ENCODE peak calls at places on chromosomes 2 and 18, in four cellular contexts. T, B, K and P are unnamed samples.

GRCh38 chr2:41886757-41887156 is 161.1 kb upstream of the PKDCC start:
- DNase-seq in K (no peak), T (no peak), B (no peak), P (no peak)

GRCh38 chr2:182597570-182597969 is 118.5 kb upstream of the DNAJC10 start:
- DNase-seq in K (no peak), B (no peak), T (no peak), P (no peak)

GRCh38 chr2:71700041-71700879 is 246.9 kb downstream of the DYSF start:
- DNase-seq in K (no peak), T (peak; percentile 44), B (peak; percentile 13), P (peak; percentile 38)

GRCh38 chr2:203683932-203684556 is 22.4 kb upstream of the CD28 start:
- DNase-seq in K (no peak), T (no peak), B (no peak), P (no peak)

GRCh38 chr2:148932536-148932935 is 57.5 kb downstream of the KIF5C start:
- DNase-seq in B (no peak), T (no peak), K (no peak), P (no peak)

GRCh38 chr2:62287895-62288589 is 92.1 kb downstream of the B3GNT2 start:
- DNase-seq in K (peak; percentile 89), T (no peak), B (no peak), P (no peak)

GRCh38 chr18:21291106-21291505 is 49.1 kb downstream of the GREB1L start:
- DNase-seq in K (no peak), B (no peak), T (no peak), P (no peak)

GRCh38 chr2:227630322-227630721 is 13.0 kb downstream of the SCYGR4 start:
- DNase-seq in K (no peak), T (no peak), B (no peak), P (no peak)

GRCh38 chr2:215796160-215796559 is 217.2 kb downstream of the MREG start:
- DNase-seq in T (no peak), B (no peak), K (no peak), P (no peak)

GRCh38 chr2:205705511-205706397 is 23.5 kb downstream of the NRP2 start:
- DNase-seq in T (no peak), B (no peak), K (no peak), P (no peak)

GRCh38 chr2:222813177-222813843 is 47.5 kb upstream of the ACSL3 start:
- DNase-seq in B (no peak), T (no peak), K (no peak), P (no peak)

GRCh38 chr2:147473075-147473474 is 371.8 kb upstream of the ACVR2A start:
- DNase-seq in T (no peak), B (no peak), K (no peak), P (no peak)

GRCh38 chr2:241842067-241842415 is 16.7 kb downstream of the PDCD1 start:
- DNase-seq in B (no peak), T (no peak), K (no peak), P (no peak)

GRCh38 chr2:191643425-191643824 is 34.5 kb upstream of the NABP1 start:
- DNase-seq in T (no peak), B (no peak), K (no peak), P (peak; percentile 82)

GRCh38 chr2:20674974-20675679 is 8.2 kb downstream of the GDF7 start:
- DNase-seq in T (peak; percentile 37), B (no peak), K (no peak), P (no peak)

GRCh38 chr2:223084873-223085272 is 32.9 kb downstream of the KCNE4 start:
- DNase-seq in K (no peak), T (no peak), B (no peak), P (no peak)

GRCh38 chr2:54589340-54590215 is 133.5 kb downstream of the SPTBN1 start:
- DNase-seq in B (no peak), T (no peak), K (no peak), P (no peak)

GRCh38 chr2:29108225-29108624 is 7.0 kb upstream of the CLIP4 start:
- DNase-seq in B (no peak), T (no peak), K (no peak), P (no peak)

GRCh38 chr2:111712940-111713339 is 171.1 kb downstream of the ANAPC1 start:
- DNase-seq in T (no peak), B (no peak), K (no peak), P (no peak)

GRCh38 chr2:216308532-216308931 is 63.8 kb downstream of the MARCHF4 start:
- DNase-seq in B (no peak), K (no peak), T (no peak), P (no peak)

GRCh38 chr18:21490745-21491144 is 109.8 kb downstream of the ESCO1 start:
- DNase-seq in T (no peak), B (no peak), K (no peak), P (no peak)

GRCh38 chr18:24937624-24938285 is 414.2 kb downstream of the ZNF521 start:
- DNase-seq in B (no peak), T (no peak), K (no peak), P (no peak)

GRCh38 chr2:177068967-177069366 is 143.6 kb upstream of the HNRNPA3 start:
- DNase-seq in B (no peak), K (no peak), T (no peak), P (no peak)

GRCh38 chr2:10864888-10865551 is 46.7 kb upstream of the KCNF1 start:
- DNase-seq in K (no peak), B (no peak), T (no peak), P (no peak)

GRCh38 chr2:174877796-174878195 is 113.5 kb upstream of the CHRNA1 start:
- DNase-seq in B (no peak), T (no peak), K (no peak), P (no peak)

GRCh38 chr18:5294618-5295230 is 802 bp downstream of the ZBTB14 start:
- DNase-seq in B (peak; percentile 70), K (peak; percentile 76), T (peak; percentile 90), P (peak; percentile 81)

GRCh38 chr2:120594856-120595685 is 140.6 kb upstream of the GLI2 start:
- DNase-seq in B (no peak), K (no peak), T (peak; percentile 68), P (no peak)

GRCh38 chr2:176096986-176097819 is 2.4 kb upstream of the HOXD12 start:
- DNase-seq in K (peak; percentile 71), T (peak; percentile 86), B (peak; percentile 76), P (peak; percentile 77)

GRCh38 chr2:12397861-12398260 is 318.9 kb upstream of the TRIB2 start:
- DNase-seq in K (no peak), B (no peak), T (no peak), P (no peak)

GRCh38 chr2:99101697-99102096 is 39.8 kb upstream of the C2orf15 start:
- DNase-seq in K (no peak), B (no peak), T (no peak), P (no peak)

GRCh38 chr2:105834931-105835330 is 90.2 kb downstream of the NCK2 start:
- DNase-seq in T (no peak), B (no peak), K (no peak), P (no peak)

GRCh38 chr2:128325665-128326181 is 7.1 kb upstream of the HS6ST1 start:
- DNase-seq in B (no peak), K (no peak), T (peak; percentile 72), P (no peak)

GRCh38 chr18:51890762-51891161 is 449.2 kb upstream of the DCC start:
- DNase-seq in T (no peak), K (no peak), B (no peak), P (no peak)

GRCh38 chr2:129329574-129329973 is 649.9 kb upstream of the RAB6C start:
- DNase-seq in B (no peak), T (no peak), K (no peak), P (no peak)

GRCh38 chr2:170393861-170394498 is 216.0 kb downstream of the MYO3B start:
- DNase-seq in T (no peak), K (no peak), B (no peak), P (no peak)

GRCh38 chr2:24881158-24881557 is 38.9 kb downstream of the ADCY3 start:
- DNase-seq in B (no peak), K (no peak), T (no peak), P (no peak)

GRCh38 chr2:16559263-16559662 is 106.4 kb downstream of the CYRIA start:
- DNase-seq in B (no peak), K (no peak), T (no peak), P (no peak)
- H3K27ac ChIP-seq in B (no peak overlapping the region), K (no peak overlapping the region), T (no peak overlapping the region), P (no peak overlapping the region)

GRCh38 chr2:237895544-237896506 is 36.4 kb downstream of the RAMP1 start:
- DNase-seq in K (peak; percentile 42), T (peak; percentile 71), B (peak; percentile 33), P (no peak)
- H3K4me1 ChIP-seq in K (peaks cover 21% of the 10 kb centered on the region), T (peaks cover 8% of the 10 kb centered on the region), B (no peaks in the 10 kb centered on the region), P (no peaks in the 10 kb centered on the region)

GRCh38 chr2:178527592-178527991 is 47.3 kb downstream of the PLEKHA3 start:
- DNase-seq in K (no peak), B (no peak), T (no peak), P (no peak)

GRCh38 chr2:178522950-178523595 is 42.8 kb downstream of the PLEKHA3 start:
- DNase-seq in B (peak; percentile 89), K (peak; percentile 89), T (peak; percentile 93), P (peak; percentile 90)

GRCh38 chr2:178526256-178526655 is 46.0 kb downstream of the PLEKHA3 start:
- DNase-seq in B (no peak), T (no peak), K (no peak), P (no peak)

GRCh38 chr2:178521304-178522150 is 41.3 kb downstream of the PLEKHA3 start:
- DNase-seq in B (no peak), K (no peak), T (no peak), P (no peak)

GRCh38 chr2:178523596-178524134 is 43.4 kb downstream of the PLEKHA3 start:
- DNase-seq in K (no peak), T (no peak), B (no peak), P (no peak)
- H3K27ac ChIP-seq in K (peak overlapping the region; percentile 81), T (peak overlapping the region; percentile 61), B (no peak overlapping the region), P (peak overlapping the region; percentile 64)

DNA sequence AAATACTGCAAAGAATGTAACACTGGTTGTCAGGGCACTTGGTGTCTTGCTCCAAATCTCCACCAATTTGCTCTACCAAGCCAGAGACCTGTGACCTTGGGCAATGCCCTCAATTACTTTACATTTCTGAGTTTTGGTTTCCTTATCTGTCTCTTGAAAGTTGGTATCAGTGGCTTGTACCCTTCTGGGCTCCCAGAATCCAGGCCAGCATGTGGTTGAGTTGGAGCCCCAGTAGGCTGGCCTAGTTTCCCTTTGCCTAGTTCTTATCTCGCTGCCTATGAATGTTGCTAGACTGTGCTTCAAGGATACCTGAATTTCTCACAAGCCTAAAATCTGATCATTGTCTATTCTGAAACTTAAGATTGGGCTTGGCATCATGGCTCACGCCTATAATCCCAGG is 26.6 kb downstream of the MEP1B start:
- DNase-seq in K (no peak), B (no peak), T (no peak), P (no peak)
- H3K4me1 ChIP-seq in K (no peaks in the 10 kb centered on the region), B (no peaks in the 10 kb centered on the region), T (no peaks in the 10 kb centered on the region), P (peaks cover 5% of the 10 kb centered on the region)